ENCODE peak calls at places on chromosomes 1 and 21, in six cellular contexts. O is stimulated activated CD4-positive, alpha-beta T cell treated with anti-CD3 and anti-CD28 coated beads, Interleukin-2, amount 100 ng/mL, for 4 hours; S is uterus; Q is D721Med; R is activated naive CD4-positive, alpha-beta T cell treated with anti-CD3 and anti-CD28 coated beads, Interleukin-2, amount 50 U/mL, for 16 hours; U is islet precursor cell. C is an unnamed sample.
A peak's percentile ranks its signal among the peaks of the same experiment; 100 is the strongest.

GRCh38 chr1:165443539-165444289 is 1.2 kb downstream of the RXRG start:
- DNase-seq in S (no peak), U (no peak), Q (no peak), O (no peak), R (no peak), C (no peak)

GRCh38 chr1:55418625-55419024 is 203.5 kb upstream of the USP24 start:
- DNase-seq in R (no peak), U (no peak), Q (no peak), S (no peak), O (no peak), C (no peak)

GRCh38 chr1:111454859-111455641 is 5.8 kb downstream of the ATP5PB start:
- DNase-seq in S (no peak), Q (no peak), O (no peak), R (no peak), U (no peak), C (no peak)

GRCh38 chr1:47442202-47442601 is 4.4 kb downstream of the FOXD2 start:
- DNase-seq in Q (no peak), U (no peak), O (no peak), R (no peak), S (no peak), C (no peak)

GRCh38 chr1:11233208-11233607 is 29.1 kb downstream of the MTOR start:
- DNase-seq in Q (no peak), R (no peak), U (no peak), S (no peak), O (no peak), C (no peak)

GRCh38 chr1:179447489-179447888 is 81.7 kb downstream of the AXDND1 start:
- DNase-seq in O (no peak), S (no peak), R (no peak), U (peak; percentile 64), Q (no peak), C (no peak)

GRCh38 chr1:81446006-81446669 is 354.6 kb upstream of the ADGRL2 start:
- DNase-seq in R (no peak), S (no peak), Q (no peak), U (no peak), O (no peak), C (no peak)

GRCh38 chr1:7334475-7335035 is 436.5 kb upstream of the VAMP3 start:
- DNase-seq in O (no peak), R (no peak), S (no peak), U (no peak), Q (no peak), C (no peak)

GRCh38 chr1:87154351-87154750 is 174.3 kb upstream of the LMO4 start:
- DNase-seq in O (no peak), U (no peak), Q (no peak), S (no peak), R (no peak), C (no peak)

GRCh38 chr1:117067528-117068370 is 7.6 kb downstream of the TTF2 start:
- DNase-seq in Q (no peak), O (no peak), R (peak; percentile 24), S (peak; percentile 39), U (peak; percentile 65), C (no peak)

GRCh38 chr21:39319251-39319756 is 5.9 kb upstream of the BRWD1 start:
- DNase-seq in S (no peak), O (no peak), R (no peak), Q (no peak), U (no peak), C (peak; percentile 25)

GRCh38 chr1:206004821-206005220 is 1.6 kb upstream of the RAB7B start:
- DNase-seq in R (no peak), U (peak; percentile 43), Q (no peak), O (no peak), S (no peak), C (no peak)

GRCh38 chr1:115669886-115670285 is 28.1 kb downstream of the VANGL1 start:
- DNase-seq in S (no peak), U (no peak), Q (no peak), O (no peak), R (no peak), C (no peak)

GRCh38 chr1:41343790-41344679 is 17.2 kb upstream of the FOXO6 start:
- DNase-seq in U (peak; percentile 74), S (no peak), R (no peak), Q (no peak), O (no peak), C (no peak)

GRCh38 chr1:225467193-225468020 is 39.6 kb upstream of the LBR start:
- DNase-seq in U (peak; percentile 50), R (peak; percentile 76), Q (no peak), S (no peak), O (peak; percentile 68), C (no peak)

GRCh38 chr1:203704120-203704519 is 60.9 kb upstream of the LAX1 start:
- DNase-seq in Q (no peak), O (no peak), R (no peak), U (no peak), S (no peak), C (no peak)